ENCODE peak calls at places on chromosomes 11 and 22, in five cellular contexts. Q, K, P, B and N are unnamed samples.

GRCh38 chr11:9888938-9889337 is 225.1 kb downstream of the SWAP70 start:
- DNase-seq in Q (no peak), K (no peak), P (no peak), B (no peak), N (no peak)

GRCh38 chr11:67044496-67044895 is 12.2 kb upstream of the RHOD start:
- DNase-seq in K (no peak), B (no peak), P (no peak), Q (no peak), N (no peak)

GRCh38 chr11:7572001-7572712 is 58.4 kb downstream of the PPFIBP2 start:
- DNase-seq in Q (no peak), P (no peak), K (no peak), B (no peak), N (no peak)

GRCh38 chr11:119380816-119381185 is 689 bp downstream of the USP2 start:
- DNase-seq in K (peak), B (no peak), Q (no peak), P (no peak), N (no peak)

GRCh38 chr22:33389927-33390326 is 331.7 kb upstream of the SYN3 start:
- DNase-seq in B (no peak), Q (no peak), K (no peak), P (no peak), N (no peak)

GRCh38 chr11:108035690-108036089 is 27.0 kb downstream of the CUL5 start:
- DNase-seq in P (no peak), K (peak), B (no peak), Q (no peak), N (no peak)

GRCh38 chr11:134866981-134867675 is 455.1 kb upstream of the B3GAT1 start:
- DNase-seq in P (no peak), Q (no peak), B (no peak), K (no peak), N (no peak)

GRCh38 chr11:1783725-1784529 is 20.2 kb upstream of the CTSD start:
- DNase-seq in P (no peak), B (no peak), Q (no peak), K (no peak), N (no peak)

GRCh38 chr11:133821776-133822175 is 23.5 kb downstream of the SPATA19 start:
- DNase-seq in K (peak), Q (no peak), P (peak), B (no peak), N (no peak)

GRCh38 chr11:104366321-104366734 is 202.4 kb upstream of the PDGFD start:
- DNase-seq in B (no peak), Q (no peak), P (no peak), K (no peak), N (peak)